ENCODE peak calls at places on chromosomes 5 and 9, in five cellular contexts. D, A, P, Z and W are unnamed samples.

GRCh38 chr9:112233769-112234168 is 58.7 kb upstream of the SUSD1 start:
- DNase-seq in P (no peak), D (no peak), Z (no peak), A (no peak), W (no peak)

GRCh38 chr9:134475051-134475790 is 149.0 kb downstream of the RXRA start:
- DNase-seq in D (peak; percentile 63), A (no peak), Z (peak; percentile 71), P (no peak), W (no peak)

GRCh38 chr9:96605328-96605727 is 14.3 kb downstream of the CDC14B start:
- DNase-seq in Z (no peak), D (no peak), A (no peak), P (no peak), W (no peak)

GRCh38 chr9:131382850-131383729 is 10.8 kb upstream of the PRRC2B start:
- DNase-seq in P (no peak), Z (peak; percentile 54), D (no peak), A (no peak), W (no peak)

GRCh38 chr9:90916147-90916734 is 114.6 kb downstream of the SYK start:
- DNase-seq in Z (no peak), P (no peak), D (no peak), A (no peak), W (peak; percentile 15)

GRCh38 chr5:6483880-6484382 is 35.3 kb downstream of the UBE2QL1 start:
- DNase-seq in P (no peak), D (peak; percentile 27), Z (no peak), A (peak; percentile 83), W (no peak)

GRCh38 chr5:32027717-32028321 is 146.3 kb downstream of the GOLPH3 start:
- DNase-seq in D (peak; percentile 35), P (no peak), Z (peak; percentile 71), A (no peak), W (no peak)

GRCh38 chr5:14715481-14715880 is 51.0 kb downstream of the OTULIN start:
- DNase-seq in Z (no peak), P (no peak), A (no peak), D (no peak), W (no peak)

GRCh38 chr9:20640331-20641187 is 18.3 kb upstream of the MLLT3 start:
- DNase-seq in D (peak; percentile 80), Z (no peak), A (peak; percentile 63), P (no peak), W (no peak)

GRCh38 chr9:78866228-78867132 is 569.6 kb downstream of the PSAT1 start:
- DNase-seq in Z (no peak), P (no peak), D (no peak), A (no peak), W (no peak)

GRCh38 chr5:82855000-82855399 is 222.2 kb downstream of the TMEM167A start:
- DNase-seq in P (no peak), Z (no peak), A (no peak), D (no peak), W (no peak)

GRCh38 chr5:24188196-24188595 is 456.6 kb downstream of the CDH10 start:
- DNase-seq in A (no peak), D (no peak), P (no peak), Z (no peak), W (no peak)

GRCh38 chr5:34609951-34610431 is 46.1 kb upstream of the RAI14 start:
- DNase-seq in Z (no peak), P (no peak), D (no peak), A (no peak), W (no peak)

GRCh38 chr9:98927724-98928123 is 16.0 kb upstream of the COL15A1 start:
- DNase-seq in P (no peak), Z (no peak), A (no peak), D (no peak), W (no peak)

GRCh38 chr5:109690456-109691247 is 925 bp downstream of the MAN2A1 start:
- DNase-seq in P (peak; percentile 76), A (peak; percentile 51), D (peak; percentile 80), Z (peak; percentile 59), W (peak; percentile 58)

GRCh38 chr5:109691248-109691574 is 1.5 kb downstream of the MAN2A1 start:
- DNase-seq in A (no peak), Z (no peak), D (no peak), P (no peak), W (no peak)

GRCh38 chr5:109688647-109688998 is 1.1 kb upstream of the MAN2A1 start:
- DNase-seq in D (peak; percentile 33), A (no peak), P (no peak), Z (no peak), W (no peak)

GRCh38 chr5:109688999-109689739 is 558 bp upstream of the MAN2A1 start:
- DNase-seq in D (peak; percentile 90), P (peak; percentile 86), A (peak; percentile 95), Z (peak; percentile 86), W (peak; percentile 78)

GRCh38 chr5:109689740-109690455 is at the start of gene MAN2A1:
- DNase-seq in D (peak; percentile 87), A (peak; percentile 88), Z (peak; percentile 76), P (peak; percentile 85), W (peak; percentile 60)
- TF ChIP-seq CTCF in D (no peak), A (peak; percentile 1), Z (no peak), P (peak; percentile 12), W (no peak)

DNA sequence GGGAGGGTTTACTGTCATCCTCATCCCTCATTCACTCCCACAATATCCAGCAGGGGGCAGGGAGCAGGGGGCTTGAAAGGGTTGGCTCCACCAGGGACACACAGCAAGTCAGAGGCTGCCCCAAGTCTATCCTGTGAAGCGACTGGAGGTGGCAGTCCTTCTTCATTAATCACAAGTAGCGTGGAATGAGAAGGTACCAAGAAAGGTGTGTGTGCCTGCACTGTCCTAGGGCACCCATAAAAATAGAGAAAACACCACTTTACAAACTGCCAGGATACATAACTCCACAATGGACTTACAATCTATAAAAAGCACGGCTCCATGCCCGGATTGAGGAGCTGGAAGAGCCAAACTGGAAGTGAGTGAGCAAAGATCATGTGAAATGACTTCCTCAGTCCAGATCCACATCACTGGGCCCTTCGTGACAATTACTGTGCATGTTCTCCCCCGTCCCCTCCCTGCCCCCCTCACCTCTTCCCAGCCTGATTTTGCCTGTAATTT is 183.9 kb downstream of the SLIT3 start:
- DNase-seq in P (no peak), D (no peak), A (no peak), Z (no peak), W (no peak)
- TF ChIP-seq CTCF in P (no peak), D (no peak), A (no peak), Z (no peak), W (no peak)

GRCh38 chr5:112812549-112812948 is 48.5 kb upstream of the SRP19 start:
- DNase-seq in D (no peak), A (no peak), P (no peak), Z (no peak), W (no peak)

GRCh38 chr5:112811023-112811422 is 50.1 kb upstream of the SRP19 start:
- DNase-seq in D (no peak), Z (no peak), P (no peak), A (no peak), W (no peak)
- TF ChIP-seq CTCF in D (no peak), Z (no peak), P (no peak), A (no peak), W (no peak)

GRCh38 chr9:94030318-94031179 is 53.7 kb upstream of the PTPDC1 start:
- DNase-seq in P (peak; percentile 83), D (peak; percentile 87), A (peak; percentile 89), Z (peak; percentile 88), W (peak; percentile 69)
- TF ChIP-seq CTCF in P (no peak), D (no peak), A (no peak), Z (no peak), W (no peak)

GRCh38 chr5:115621365-115621900 is 4.4 kb downstream of the TMED7 start:
- DNase-seq in A (no peak), D (no peak), P (no peak), Z (no peak), W (no peak)
- TF ChIP-seq CTCF in A (no peak), D (no peak), P (no peak), Z (no peak), W (no peak)

GRCh38 chr9:123073441-123073840 is 40.0 kb downstream of the GPR21 start:
- DNase-seq in A (no peak), D (no peak), Z (no peak), P (no peak), W (no peak)
- TF ChIP-seq CTCF in A (no peak), D (no peak), Z (no peak), P (no peak), W (no peak)

GRCh38 chr9:106286249-106286648 is 576.7 kb upstream of the ZNF462 start:
- DNase-seq in P (no peak), A (no peak), Z (no peak), D (no peak), W (no peak)
- TF ChIP-seq CTCF in P (peak; percentile 70), A (peak; percentile 13), Z (no peak), D (no peak), W (no peak)

GRCh38 chr9:5265939-5266338 is 34.7 kb downstream of the INSL4 start:
- DNase-seq in A (peak; percentile 3), Z (no peak), P (no peak), D (no peak), W (no peak)
- TF ChIP-seq CTCF in A (peak; percentile 37), Z (no peak), P (no peak), D (no peak), W (no peak)

DNA sequence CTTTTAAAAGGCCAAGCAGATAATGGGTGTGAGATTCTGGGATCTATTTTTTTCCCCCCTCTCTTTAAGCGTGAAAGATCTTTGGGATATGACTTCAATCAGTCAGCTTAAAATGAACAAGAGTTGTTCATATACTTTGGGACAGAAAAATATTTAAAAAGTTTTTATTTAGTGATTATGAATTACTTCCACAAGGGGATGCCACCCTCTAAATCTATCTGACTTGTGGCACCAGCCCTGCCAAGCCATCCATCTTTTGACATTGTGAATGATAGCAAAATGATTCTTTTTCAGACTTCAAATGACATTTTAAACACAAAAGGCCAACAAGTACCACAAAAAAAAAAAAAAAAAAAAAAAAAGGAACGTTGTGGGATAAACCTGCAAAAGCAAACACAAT is 111.0 kb upstream of the HMHB1 start:
- DNase-seq in Z (no peak), P (no peak), A (no peak), D (no peak), W (no peak)
- TF ChIP-seq CTCF in Z (no peak), P (no peak), A (no peak), D (no peak), W (no peak)

DNA sequence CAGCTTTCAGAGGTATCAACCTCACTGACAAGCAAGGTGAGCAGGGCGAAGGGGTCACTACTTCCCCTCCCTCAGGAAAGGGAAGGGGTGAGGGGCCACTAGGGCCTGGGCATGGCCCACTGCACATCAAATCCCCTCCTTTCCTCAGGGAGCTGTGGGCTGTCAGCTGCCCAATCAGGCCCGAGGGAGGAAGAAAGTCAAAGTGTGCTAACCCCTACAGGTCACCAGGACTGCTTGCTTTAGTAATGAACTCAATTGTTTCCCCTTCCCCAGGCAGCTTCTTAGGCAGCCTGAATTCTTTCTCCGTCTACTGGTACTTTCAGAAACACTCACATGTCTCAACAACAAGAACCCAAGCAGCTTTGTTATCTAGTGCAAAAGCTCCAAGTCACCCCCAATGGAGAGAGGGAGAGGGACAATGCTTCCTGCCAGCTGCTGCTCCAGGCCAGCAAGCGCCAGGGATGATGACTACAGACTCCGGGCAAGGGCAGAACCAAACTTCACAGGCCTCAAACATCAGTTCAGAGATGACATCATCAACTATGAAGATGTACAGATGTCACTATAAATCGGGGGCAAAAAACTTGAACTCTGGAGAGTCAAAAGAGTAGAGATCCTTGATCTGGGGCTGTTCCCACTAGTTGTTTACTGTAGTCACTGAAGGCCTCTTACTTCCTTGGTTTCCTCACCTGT is 100.7 kb downstream of the SLIT3 start:
- DNase-seq in D (no peak), Z (no peak), A (no peak), P (no peak), W (no peak)
- TF ChIP-seq CTCF in D (no peak), Z (no peak), A (no peak), P (no peak), W (no peak)